ENCODE peak calls at places on chromosomes 11 and 22, in seven cellular contexts. X is NCI-H2081; J is osteocyte; E is astrocyte of the spinal cord; V is kidney tubule cell; F is activated CD4-positive, alpha-beta T cell treated with anti-CD3 and anti-CD28 coated beads, Interleukin-2, amount 50 U/mL, for 48 hours; Z is progenitor cell of endocrine pancreas. L is an unnamed sample.

GRCh38 chr22:38296372-38296771 is 20.9 kb downstream of the CSNK1E start:
- DNase-seq in X (no peak), J (no peak), E (no peak), V (no peak), F (no peak), Z (no peak), L (no peak)

GRCh38 chr11:129723964-129724291 is 91.7 kb upstream of the TMEM45B start:
- DNase-seq in X (no peak), J (no peak), E (no peak), V (no peak), F (no peak), Z (no peak), L (no peak)

GRCh38 chr22:47623056-47623739 is 860.7 kb downstream of the TBC1D22A start:
- DNase-seq in X (no peak), J (peak), E (no peak), V (no peak), F (no peak), Z (no peak), L (no peak)

GRCh38 chr11:97751405-97751804 is 1269.3 kb upstream of the CNTN5 start:
- DNase-seq in X (peak), J (no peak), E (no peak), V (no peak), F (no peak), Z (no peak), L (peak)

GRCh38 chr22:18057568-18058209 is 20.1 kb upstream of the PEX26 start:
- DNase-seq in X (no peak), J (no peak), E (peak), V (peak), F (no peak), Z (no peak), L (peak)

GRCh38 chr11:132422725-132423124 is 1052.3 kb downstream of the NTM start:
- DNase-seq in X (no peak), J (no peak), E (no peak), V (no peak), F (no peak), Z (no peak), L (no peak)

GRCh38 chr11:1509626-1510255 is 23.2 kb upstream of the MOB2 start:
- DNase-seq in X (no peak), J (no peak), E (no peak), V (no peak), F (no peak), Z (no peak), L (no peak)

GRCh38 chr11:118918128-118918685 is 7.5 kb downstream of the BCL9L start:
- DNase-seq in X (peak), J (peak), E (peak), V (peak), F (peak), Z (no peak), L (peak)

GRCh38 chr11:13944801-13945505 is 17.6 kb upstream of the SPON1 start:
- DNase-seq in X (no peak), J (no peak), E (no peak), V (no peak), F (no peak), Z (no peak), L (no peak)

GRCh38 chr11:116828632-116829524 is 829 bp upstream of the APOC3 start:
- DNase-seq in X (no peak), J (no peak), E (no peak), V (no peak), F (no peak), Z (no peak), L (no peak)

GRCh38 chr11:87432006-87432405 is 394.3 kb downstream of the TMEM135 start:
- DNase-seq in X (no peak), J (no peak), E (peak), V (no peak), F (no peak), Z (no peak), L (no peak)

GRCh38 chr11:93626038-93626437 is 35.4 kb upstream of the CEP295 start:
- DNase-seq in X (no peak), J (no peak), E (no peak), V (no peak), F (no peak), Z (no peak), L (no peak)

GRCh38 chr11:86551286-86551685 is 121.1 kb downstream of the ME3 start:
- DNase-seq in X (no peak), J (no peak), E (peak), V (peak), F (no peak), Z (no peak), L (no peak)

GRCh38 chr22:45469573-45470383 is 32.9 kb upstream of the FBLN1 start:
- DNase-seq in X (no peak), J (no peak), E (no peak), V (no peak), F (no peak), Z (no peak), L (peak)

GRCh38 chr11:44659641-44660040 is 67.1 kb upstream of the TSPAN18 start:
- DNase-seq in X (no peak), J (no peak), E (no peak), V (no peak), F (no peak), Z (no peak), L (peak)

GRCh38 chr11:69308936-69309799 is 15.2 kb downstream of the MYEOV start:
- DNase-seq in X (no peak), J (no peak), E (no peak), V (no peak), F (no peak), Z (no peak), L (no peak)

GRCh38 chr11:34792143-34792542 is 124.0 kb downstream of the APIP start:
- DNase-seq in X (no peak), J (no peak), E (no peak), V (no peak), F (no peak), Z (no peak), L (no peak)

GRCh38 chr22:49825436-49825835 is 2.2 kb downstream of the BRD1 start:
- DNase-seq in X (no peak), J (no peak), E (peak), V (peak), F (no peak), Z (no peak), L (no peak)

GRCh38 chr11:114088836-114089235 is 29.3 kb downstream of the ZBTB16 start:
- DNase-seq in X (no peak), J (no peak), E (no peak), V (no peak), F (no peak), Z (no peak), L (no peak)

GRCh38 chr11:15815246-15816209 is 540.8 kb downstream of the SOX6 start:
- DNase-seq in X (no peak), J (no peak), E (peak), V (no peak), F (no peak), Z (no peak), L (peak)

GRCh38 chr22:46842606-46843005 is 80.2 kb downstream of the TBC1D22A start:
- DNase-seq in X (no peak), J (no peak), E (no peak), V (no peak), F (no peak), Z (no peak), L (peak)

GRCh38 chr11:42524534-42525227 is 787.1 kb upstream of the API5 start:
- DNase-seq in X (peak), J (no peak), E (peak), V (peak), F (peak), Z (peak), L (peak)

GRCh38 chr11:47617417-47617809 is 23.2 kb upstream of the C1QTNF4 start:
- DNase-seq in X (no peak), J (no peak), E (peak), V (no peak), F (no peak), Z (no peak), L (no peak)

GRCh38 chr11:94734563-94735275 is 33.4 kb upstream of the AMOTL1 start:
- DNase-seq in X (no peak), J (no peak), E (peak), V (peak), F (no peak), Z (no peak), L (no peak)

GRCh38 chr11:12174145-12175143 is 64.1 kb downstream of the MICAL2 start:
- DNase-seq in X (no peak), J (no peak), E (peak), V (peak), F (no peak), Z (no peak), L (no peak)

GRCh38 chr22:49431559-49431958 is 396.1 kb downstream of the BRD1 start:
- DNase-seq in X (no peak), J (no peak), E (no peak), V (no peak), F (no peak), Z (no peak), L (no peak)

GRCh38 chr11:104891135-104891534 is 7.1 kb downstream of the CASP12 start:
- DNase-seq in X (no peak), J (no peak), E (no peak), V (peak), F (no peak), Z (no peak), L (no peak)

GRCh38 chr11:95230054-95231034 is 658 bp downstream of the SESN3 start:
- DNase-seq in X (peak), J (no peak), E (peak), V (peak), F (peak), Z (peak), L (no peak)

GRCh38 chr11:25449100-25449499 is 882.8 kb upstream of the ANO3 start:
- DNase-seq in X (no peak), J (no peak), E (no peak), V (no peak), F (no peak), Z (no peak), L (no peak)

GRCh38 chr11:133533205-133533604 is 904 bp upstream of the OPCML start:
- DNase-seq in X (no peak), J (no peak), E (no peak), V (no peak), F (no peak), Z (no peak), L (no peak)

GRCh38 chr11:75380716-75381420 is 18.4 kb upstream of the RPS3 start:
- DNase-seq in X (no peak), J (no peak), E (no peak), V (peak), F (no peak), Z (no peak), L (no peak)

GRCh38 chr11:60756307-60757032 is at the start of gene MS4A15:
- DNase-seq in X (no peak), J (no peak), E (peak), V (peak), F (no peak), Z (no peak), L (no peak)

GRCh38 chr11:121634889-121635288 is 182.1 kb upstream of the SORL1-AS1 start:
- DNase-seq in X (no peak), J (no peak), E (peak), V (peak), F (no peak), Z (no peak), L (no peak)

GRCh38 chr22:22462813-22463567 is 45.6 kb downstream of the ZNF280B start:
- DNase-seq in X (no peak), J (no peak), E (no peak), V (no peak), F (no peak), Z (no peak), L (no peak)

GRCh38 chr11:103086461-103086860 is 5.5 kb downstream of the DCUN1D5 start:
- DNase-seq in X (no peak), J (no peak), E (no peak), V (no peak), F (no peak), Z (no peak), L (no peak)

GRCh38 chr22:44442186-44442465 is 55.9 kb downstream of the RTL6 start:
- DNase-seq in X (no peak), J (no peak), E (no peak), V (no peak), F (no peak), Z (no peak), L (no peak)

L was measured in NCI-H446 treated with DMSO at 0.1 percent for 48 hours.